ENCODE peak calls at places on chromosomes 7 and 10, in eight cellular contexts. P is activated CD4-positive, CD25-positive, alpha-beta regulatory T cell; V is adipocyte; D is Daoy; K is SW 1271; F is bronchial epithelial cell; J is RPMI8226; H is NCI-H510A treated with DMSO at 0.1 percent for 48 hours. T is an unnamed sample.

GRCh38 chr7:96675548-96675947 is 34.1 kb downstream of the SEM1 start:
- DNase-seq in P (no peak), V (no peak), D (no peak), K (no peak), F (no peak), J (no peak), H (no peak), T (no peak)

GRCh38 chr10:106467506-106467905 is 697.0 kb downstream of the SORCS1 start:
- DNase-seq in P (no peak), V (no peak), D (no peak), K (no peak), F (no peak), J (no peak), H (no peak), T (no peak)

GRCh38 chr7:34438436-34438835 is 219.6 kb upstream of the NPSR1 start:
- DNase-seq in P (no peak), V (no peak), D (no peak), K (no peak), F (no peak), J (no peak), H (no peak), T (no peak)

GRCh38 chr10:79298403-79299244 is 48.6 kb upstream of the PPIF start:
- DNase-seq in P (no peak), V (peak), D (peak), K (peak), F (peak), J (no peak), H (no peak), T (peak)

GRCh38 chr10:86688398-86688921 is 20.1 kb downstream of the LDB3 start:
- DNase-seq in P (no peak), V (peak), D (peak), K (no peak), F (peak), J (peak), H (peak), T (peak)

GRCh38 chr10:88791924-88792323 is 10.6 kb upstream of the LIPM start:
- DNase-seq in P (no peak), V (peak), D (peak), K (no peak), F (peak), J (peak), H (peak), T (peak)

GRCh38 chr7:101125989-101126650 is 784 bp upstream of the SERPINE1 start:
- DNase-seq in P (no peak), V (peak), D (peak), K (no peak), F (peak), J (peak), H (no peak), T (no peak)

GRCh38 chr10:92778091-92778490 is 70.2 kb upstream of the EXOC6 start:
- DNase-seq in P (no peak), V (no peak), D (no peak), K (no peak), F (peak), J (no peak), H (no peak), T (no peak)

GRCh38 chr7:28018446-28018845 is 162.1 kb downstream of the JAZF1 start:
- DNase-seq in P (no peak), V (no peak), D (peak), K (no peak), F (peak), J (no peak), H (no peak), T (no peak)

GRCh38 chr7:13321321-13321720 is 633.9 kb downstream of the ARL4A start:
- DNase-seq in P (no peak), V (peak), D (no peak), K (no peak), F (no peak), J (no peak), H (no peak), T (no peak)

GRCh38 chr10:109274681-109275080 is 648.6 kb downstream of the XPNPEP1 start:
- DNase-seq in P (no peak), V (no peak), D (no peak), K (no peak), F (no peak), J (no peak), H (no peak), T (no peak)

GRCh38 chr7:106279425-106280182 is 5.2 kb downstream of the NAMPT start:
- DNase-seq in P (no peak), V (no peak), D (no peak), K (no peak), F (no peak), J (no peak), H (no peak), T (no peak)

GRCh38 chr7:32051128-32051527 is 19.1 kb downstream of the PDE1C start:
- DNase-seq in P (no peak), V (no peak), D (no peak), K (no peak), F (no peak), J (no peak), H (no peak), T (no peak)

GRCh38 chr7:66964391-66964790 is 31.0 kb downstream of the SBDS start:
- DNase-seq in P (no peak), V (peak), D (no peak), K (no peak), F (no peak), J (no peak), H (no peak), T (no peak)

GRCh38 chr7:87231243-87231642 is 11.7 kb upstream of the TMEM243 start:
- DNase-seq in P (no peak), V (no peak), D (no peak), K (no peak), F (no peak), J (peak), H (no peak), T (no peak)

GRCh38 chr7:7519528-7519927 is 16.1 kb downstream of the COL28A1 start:
- DNase-seq in P (no peak), V (no peak), D (no peak), K (no peak), F (peak), J (no peak), H (no peak), T (no peak)

GRCh38 chr7:86953219-86953618 is 106.2 kb downstream of the ELAPOR2 start:
- DNase-seq in P (no peak), V (no peak), D (no peak), K (no peak), F (no peak), J (no peak), H (no peak), T (no peak)

GRCh38 chr7:43625453-43625852 is 42.5 kb downstream of the STK17A start:
- DNase-seq in P (no peak), V (no peak), D (no peak), K (no peak), F (no peak), J (peak), H (no peak), T (no peak)

GRCh38 chr10:112775347-112775746 is 174.7 kb upstream of the TCF7L2 start:
- DNase-seq in P (no peak), V (peak), D (no peak), K (no peak), F (no peak), J (no peak), H (no peak), T (peak)